ENCODE peak calls at places on chromosomes 2 and 18, in eight cellular contexts. O is heart left ventricle; P is OCI-LY7; L is HCT116; W is left ventricle myocardium inferior; V is breast epithelium; Q is CD4-positive, alpha-beta T cell; G is IMR-90. E is an unnamed sample.
A peak's percentile ranks its signal among the peaks of the same experiment; 100 is the strongest.

GRCh38 chr18:5058768-5059539 is 138.1 kb downstream of the AKAIN1 start:
- DNase-seq in V (no peak), P (peak; percentile 44), W (peak; percentile 17), O (no peak), Q (peak; percentile 9), G (no peak), L (no peak), E (no peak)

GRCh38 chr18:49031511-49032188 is 80.9 kb upstream of the SMAD7 start:
- DNase-seq in V (peak; percentile 15), W (no peak), G (no peak), O (no peak), L (no peak), Q (no peak), P (no peak), E (no peak)

GRCh38 chr18:46158498-46158897 is 54.3 kb downstream of the HAUS1 start:
- DNase-seq in Q (no peak), O (no peak), W (no peak), V (peak; percentile 25), G (peak; percentile 26), L (no peak), P (no peak), E (no peak)

GRCh38 chr2:217279571-217279970 is 419.7 kb upstream of the TNP1 start:
- DNase-seq in P (no peak), V (no peak), L (no peak), W (no peak), G (peak; percentile 96), Q (no peak), O (peak; percentile 34), E (peak; percentile 80)

GRCh38 chr2:99867690-99868089 is 274.7 kb downstream of the AFF3 start:
- DNase-seq in P (no peak), O (no peak), Q (no peak), W (no peak), L (no peak), V (no peak), G (peak; percentile 85), E (no peak)

GRCh38 chr2:68806511-68807109 is 64.6 kb downstream of the BMP10 start:
- DNase-seq in Q (no peak), W (no peak), O (no peak), G (peak; percentile 82), P (no peak), V (no peak), L (no peak), E (peak; percentile 41)

GRCh38 chr2:156005531-156005930 is 327.0 kb downstream of the NR4A2 start:
- DNase-seq in Q (no peak), L (no peak), G (no peak), W (no peak), O (no peak), P (no peak), V (no peak), E (no peak)

GRCh38 chr2:136909777-136910176 is 144.4 kb downstream of the THSD7B start:
- DNase-seq in V (no peak), L (no peak), Q (no peak), W (no peak), G (no peak), O (no peak), P (no peak), E (no peak)

GRCh38 chr2:127179756-127180155 is 40.3 kb downstream of the CYP27C1 start:
- DNase-seq in W (no peak), G (no peak), P (no peak), Q (no peak), L (no peak), O (no peak), V (no peak), E (no peak)

DNA sequence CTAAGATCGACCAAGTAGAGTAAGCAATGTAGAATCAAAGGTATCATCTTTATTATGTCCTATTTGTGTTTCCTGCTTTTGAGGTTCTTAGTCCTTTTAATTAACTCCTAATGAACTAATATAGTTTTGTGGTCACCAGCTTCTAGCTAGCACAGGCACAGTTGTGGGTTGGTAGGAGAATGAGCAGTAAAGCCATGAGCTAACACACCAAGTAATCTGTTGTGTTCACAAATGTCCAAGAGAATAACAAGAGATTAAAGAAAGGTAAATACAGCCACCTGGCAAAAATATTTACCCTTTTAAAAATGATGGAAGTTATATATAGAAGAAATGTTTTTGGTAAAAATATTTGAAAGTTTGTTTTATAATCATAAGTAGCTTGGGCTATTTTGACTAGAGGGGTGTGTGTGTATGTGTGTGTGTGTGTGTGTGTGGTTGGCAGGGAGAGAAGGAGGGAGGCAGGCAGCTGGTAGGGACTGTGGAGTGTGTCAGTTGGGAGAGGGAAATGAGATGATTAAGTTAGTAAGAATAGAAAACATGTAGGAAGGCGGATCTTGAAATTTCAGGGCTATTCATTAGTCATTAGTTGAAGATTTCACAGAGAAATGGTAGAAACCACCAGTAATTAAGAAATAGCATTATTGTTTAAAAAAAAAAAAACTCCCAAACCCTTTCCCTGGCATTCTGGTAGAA is 161.2 kb downstream of the NEDD4L start:
- DNase-seq in P (no peak), W (no peak), V (no peak), O (no peak), Q (no peak), G (peak; percentile 83), L (no peak), E (no peak)
- H3K27ac ChIP-seq in P (no peak overlapping the region), W (no peak overlapping the region), V (no peak overlapping the region), O (no peak overlapping the region), Q (no peak overlapping the region), G (peak overlapping the region; percentile 57), L (no peak overlapping the region), E (peak overlapping the region; percentile 47)

DNA sequence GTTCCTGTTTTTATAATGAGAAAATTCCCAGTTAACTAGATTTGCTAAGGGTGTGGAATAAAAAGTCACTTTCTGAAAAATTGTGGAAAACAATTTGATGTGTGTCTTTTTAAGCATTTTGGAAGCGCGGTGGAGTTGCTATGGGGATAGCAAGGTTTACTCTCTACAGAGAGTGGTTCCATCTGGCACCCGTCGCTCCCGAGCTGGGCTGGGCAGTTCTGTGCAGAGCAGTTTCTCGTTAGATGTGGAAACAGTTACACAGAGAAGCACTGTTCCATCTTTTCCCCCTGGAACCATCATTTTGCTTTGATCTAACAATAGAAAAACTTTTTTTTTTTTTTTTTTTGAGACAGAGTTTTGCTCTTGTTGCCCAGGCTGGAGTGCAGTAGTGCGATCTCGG is 17.4 kb downstream of the LDLRAD4 start:
- DNase-seq in Q (no peak), G (no peak), W (peak; percentile 62), O (peak; percentile 56), P (no peak), V (peak; percentile 87), L (no peak), E (no peak)
- H3K27ac ChIP-seq in Q (no peak overlapping the region), G (no peak overlapping the region), W (peak overlapping the region; percentile 19), O (no peak overlapping the region), P (no peak overlapping the region), V (peak overlapping the region; percentile 88), L (no peak overlapping the region), E (no peak overlapping the region)

GRCh38 chr2:28338046-28338753 is 54.5 kb upstream of the FOSL2 start:
- DNase-seq in O (peak; percentile 46), W (peak; percentile 67), V (peak; percentile 66), P (no peak), L (no peak), Q (no peak), G (peak; percentile 85), E (peak; percentile 63)
- H3K27ac ChIP-seq in O (peak overlapping the region; percentile 37), W (peak overlapping the region; percentile 75), V (peak overlapping the region; percentile 51), P (no peak overlapping the region), L (peak overlapping the region; percentile 2), Q (no peak overlapping the region), G (peak overlapping the region; percentile 70), E (peak overlapping the region; percentile 77)

GRCh38 chr2:186426153-186427016 is 59.7 kb upstream of the ZC3H15 start:
- DNase-seq in W (no peak), Q (no peak), V (no peak), G (no peak), P (peak; percentile 42), O (no peak), L (no peak), E (no peak)
- H3K27ac ChIP-seq in W (no peak overlapping the region), Q (no peak overlapping the region), V (no peak overlapping the region), G (no peak overlapping the region), P (no peak overlapping the region), O (no peak overlapping the region), L (no peak overlapping the region), E (no peak overlapping the region)

E was measured in AG04450.